ENCODE peak calls at places on chromosomes 7 and 10, in six cellular contexts. O, Z, P, F, K and R are unnamed samples.

GRCh38 chr7:102927303-102927933 is 14.6 kb downstream of the LRRC17 start:
- DNase-seq in O (no peak), Z (no peak), P (no peak), K (no peak), F (no peak), R (no peak)

GRCh38 chr10:14820775-14821154 is 17.1 kb downstream of the CDNF start:
- DNase-seq in Z (no peak), O (no peak), K (no peak), P (peak), F (no peak), R (peak)

GRCh38 chr7:610531-611280 is 91.1 kb upstream of the PDGFA start:
- DNase-seq in P (peak), Z (peak), F (peak), O (peak), K (no peak), R (no peak)

GRCh38 chr10:129468187-129468586 is 1.1 kb downstream of the MGMT start:
- DNase-seq in K (no peak), O (no peak), Z (no peak), P (no peak), F (no peak), R (no peak)

GRCh38 chr10:84337199-84337598 is 8.8 kb downstream of the CCSER2 start:
- DNase-seq in K (no peak), O (peak), F (no peak), P (no peak), Z (no peak), R (peak)

GRCh38 chr7:70952311-70952710 is 179.6 kb upstream of the GALNT17 start:
- DNase-seq in Z (no peak), O (no peak), P (no peak), F (no peak), K (no peak), R (no peak)

GRCh38 chr7:27920281-27920946 is 180.5 kb downstream of the TAX1BP1 start:
- DNase-seq in F (no peak), Z (no peak), P (no peak), K (no peak), O (no peak), R (no peak)

GRCh38 chr7:1942704-1943294 is 272.7 kb downstream of the ELFN1 start:
- DNase-seq in P (no peak), F (no peak), Z (no peak), O (no peak), K (no peak), R (peak)

GRCh38 chr7:27723086-27723485 is 16.9 kb upstream of the TAX1BP1 start:
- DNase-seq in P (no peak), Z (no peak), O (no peak), K (no peak), F (no peak), R (peak)

GRCh38 chr10:93357680-93358079 is 124.5 kb downstream of the MYOF start:
- DNase-seq in P (peak), K (no peak), Z (no peak), F (no peak), O (peak), R (peak)

GRCh38 chr7:128347573-128348147 is 4.0 kb upstream of the RBM28 start:
- DNase-seq in P (peak), Z (no peak), O (peak), F (peak), K (peak), R (peak)

GRCh38 chr7:128940494-128941322 is 3.0 kb downstream of the IRF5 start:
- DNase-seq in K (peak), O (no peak), F (no peak), P (no peak), Z (peak), R (peak)

GRCh38 chr10:71007516-71007915 is 119.2 kb upstream of the PCBD1 start:
- DNase-seq in K (no peak), F (no peak), Z (no peak), O (no peak), P (no peak), R (no peak)

GRCh38 chr10:458466-458865 is 231.0 kb downstream of the DIP2C start:
- DNase-seq in O (no peak), F (no peak), Z (no peak), K (peak), P (no peak), R (no peak)

GRCh38 chr7:1053002-1053411 is 8.7 kb downstream of the GPR146 start:
- DNase-seq in K (no peak), O (no peak), Z (no peak), P (no peak), F (no peak), R (peak)

GRCh38 chr7:92042056-92042737 is 92.1 kb downstream of the CYP51A1 start:
- DNase-seq in P (no peak), O (no peak), F (no peak), Z (no peak), K (peak), R (no peak)

GRCh38 chr7:32255036-32255435 is 184.8 kb upstream of the PDE1C start:
- DNase-seq in K (no peak), F (no peak), P (no peak), Z (peak), O (no peak), R (no peak)

GRCh38 chr10:122290334-122290733 is 19.2 kb downstream of the BTBD16 start:
- DNase-seq in O (no peak), Z (no peak), F (no peak), K (no peak), P (no peak), R (peak)

GRCh38 chr7:29988391-29989256 is 977 bp downstream of the SCRN1 start:
- DNase-seq in F (peak), K (peak), O (peak), P (no peak), Z (peak), R (no peak)

GRCh38 chr10:94623572-94623971 is 60.0 kb upstream of the CYP2C18 start:
- DNase-seq in O (no peak), Z (no peak), K (no peak), P (no peak), F (no peak), R (no peak)

GRCh38 chr10:44673245-44673999 is 237.7 kb upstream of the TMEM72 start:
- DNase-seq in K (peak), Z (no peak), F (no peak), P (no peak), O (no peak), R (no peak)

GRCh38 chr7:134865001-134865845 is 85.8 kb downstream of the CALD1 start:
- DNase-seq in F (no peak), P (no peak), Z (no peak), K (no peak), O (peak), R (no peak)

GRCh38 chr7:27126596-27127327 is 3.8 kb downstream of the HOXA4 start:
- DNase-seq in K (no peak), Z (no peak), O (no peak), P (no peak), F (no peak), R (no peak)

GRCh38 chr7:18770852-18771251 is 275.3 kb downstream of the HDAC9 start:
- DNase-seq in O (no peak), Z (no peak), P (no peak), F (no peak), K (no peak), R (no peak)

GRCh38 chr10:112475565-112476233 is 28.7 kb downstream of the VTI1A start:
- DNase-seq in K (no peak), P (no peak), Z (no peak), F (no peak), O (peak), R (no peak)

GRCh38 chr7:924541-925231 is 29.8 kb downstream of the ADAP1 start:
- DNase-seq in P (no peak), O (peak), F (no peak), Z (peak), K (peak), R (peak)

GRCh38 chr10:6558272-6558671 is 21.8 kb downstream of the PRKCQ start:
- DNase-seq in Z (no peak), K (no peak), P (no peak), O (no peak), F (no peak), R (no peak)

GRCh38 chr7:41711283-41712064 is 8.6 kb upstream of the INHBA start:
- DNase-seq in P (peak), Z (no peak), K (peak), F (no peak), O (peak), R (peak)

GRCh38 chr10:99676895-99677294 is 17.6 kb downstream of the ENTPD7 start:
- DNase-seq in F (no peak), K (no peak), Z (no peak), O (peak), P (no peak), R (no peak)

GRCh38 chr7:70322786-70323185 is 724.5 kb downstream of the AUTS2 start:
- DNase-seq in K (no peak), O (no peak), F (no peak), Z (no peak), P (no peak), R (no peak)

GRCh38 chr7:154183482-154183881 is 131.3 kb downstream of the DPP6 start:
- DNase-seq in O (no peak), K (no peak), F (no peak), Z (no peak), P (no peak), R (no peak)

GRCh38 chr7:106545275-106545674 is 115.7 kb downstream of the CCDC71L start:
- DNase-seq in K (no peak), F (no peak), P (peak), Z (no peak), O (no peak), R (no peak)

GRCh38 chr7:106139253-106140251 is 27.4 kb upstream of the SYPL1 start:
- DNase-seq in F (no peak), K (peak), Z (peak), P (no peak), O (peak), R (no peak)

GRCh38 chr7:36487756-36488336 is 98.2 kb downstream of the ANLN start:
- DNase-seq in Z (no peak), F (no peak), K (no peak), O (peak), P (peak), R (peak)

GRCh38 chr10:110067960-110068770 is 60.4 kb downstream of the ADD3 start:
- DNase-seq in P (peak), F (no peak), Z (no peak), O (no peak), K (no peak), R (peak)

GRCh38 chr10:102632394-102633062 is 11.8 kb upstream of the TRIM8 start:
- DNase-seq in O (peak), Z (no peak), P (no peak), K (no peak), F (peak), R (peak)

DNA sequence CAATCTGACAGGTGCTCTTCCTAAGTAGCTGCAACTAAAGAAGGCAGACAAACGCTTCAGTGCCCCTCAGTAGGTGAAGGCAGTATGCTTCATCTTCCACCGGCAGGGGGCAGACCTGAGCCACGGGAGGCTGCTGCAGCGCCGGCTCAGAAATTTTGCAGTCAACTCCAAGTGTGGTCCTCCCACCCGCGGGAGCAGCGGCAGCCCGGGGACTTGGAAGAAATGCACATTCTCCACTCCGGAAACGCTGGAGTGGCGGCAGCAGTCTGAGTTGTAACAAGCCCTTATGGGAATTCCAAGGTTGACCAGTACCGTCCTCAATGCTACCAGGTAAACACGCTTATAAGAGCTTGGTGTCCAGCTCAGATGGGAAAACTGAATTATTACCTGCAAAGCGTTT is 3.4 kb downstream of the IGFBP3 start:
- DNase-seq in Z (peak), P (peak), F (peak), K (peak), O (peak), R (peak)
- H3K4me3 ChIP-seq in Z (peak), P (no peak), F (peak), K (no peak), O (peak), R (no peak)

GRCh38 chr10:20797290-20797689 is 99.8 kb downstream of the NEBL start:
- DNase-seq in K (no peak), F (no peak), O (no peak), P (no peak), Z (no peak), R (no peak)

GRCh38 chr10:20795391-20795790 is 101.7 kb downstream of the NEBL start:
- DNase-seq in P (no peak), O (no peak), K (no peak), F (no peak), Z (no peak), R (no peak)
- TF ChIP-seq POLR2A in P (no peak), O (no peak), K (no peak), F (no peak), Z (no peak), R (no peak)

DNA sequence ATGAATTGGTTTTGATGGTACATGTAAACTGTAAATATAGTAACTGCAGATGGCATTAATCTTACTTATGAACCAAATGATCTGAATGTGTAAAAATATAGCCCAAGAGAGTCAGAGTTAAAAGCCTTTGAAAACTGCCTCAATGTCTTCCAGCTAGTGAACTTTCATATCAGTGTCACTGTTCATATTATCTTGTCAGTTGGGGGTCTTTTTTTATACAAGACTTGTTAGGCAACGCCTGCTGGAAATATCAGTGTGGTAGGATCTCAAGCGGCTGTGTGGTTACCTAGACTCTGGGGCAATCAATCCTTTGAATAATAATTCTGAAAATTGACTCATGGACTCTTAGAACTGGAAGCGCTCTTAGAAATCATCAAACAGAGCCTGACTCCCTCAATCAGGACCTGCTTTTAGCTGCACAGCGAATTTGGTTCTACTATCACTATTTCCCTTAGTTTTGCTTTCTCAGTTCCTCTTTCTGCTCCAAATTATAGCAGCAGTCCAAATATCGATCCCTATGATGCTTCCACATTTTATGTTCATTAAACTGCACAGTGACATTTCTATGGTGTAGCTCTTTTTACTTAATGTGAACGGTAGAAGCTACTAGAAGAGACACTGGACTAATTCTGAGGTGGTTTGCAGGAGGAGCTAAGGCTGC is 100.1 kb upstream of the COL1A2 start:
- DNase-seq in P (no peak), O (no peak), K (no peak), Z (no peak), F (no peak), R (no peak)
- H3K4me3 ChIP-seq in P (no peak), O (no peak), K (no peak), Z (no peak), F (no peak), R (no peak)

DNA sequence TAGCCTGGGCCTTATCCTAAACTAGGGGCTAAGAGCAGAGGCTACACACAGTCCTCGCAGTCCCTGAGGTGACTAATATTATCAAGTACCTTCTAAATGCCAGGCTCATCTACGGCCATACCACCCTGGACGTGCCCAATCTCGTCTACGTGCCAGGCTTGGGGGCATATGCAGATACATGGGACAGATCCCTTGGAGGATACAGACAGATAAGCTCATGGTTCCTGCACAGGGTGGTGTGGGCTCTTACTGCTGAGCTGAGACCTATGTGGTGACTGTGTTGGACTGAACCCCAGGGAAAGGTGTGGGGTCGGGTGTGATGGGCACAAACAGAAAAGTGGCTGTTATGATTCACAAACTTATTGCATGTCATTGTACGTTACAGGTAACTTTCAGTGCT is 268.4 kb upstream of the NEBL start:
- DNase-seq in P (no peak), O (no peak), Z (no peak), F (no peak), K (no peak), R (no peak)
- TF ChIP-seq POLR2A in P (no peak), O (no peak), Z (no peak), F (no peak), K (no peak), R (no peak)